ENCODE peak calls at places on chromosome 13, in six cellular contexts. K is ovary, R is cardiac muscle cell, C is Karpas-422, I is HAP-1, X is uterus. S is an unnamed sample.

GRCh38 chr13:33855371-33855895 is 37.5 kb downstream of the RFC3 start:
- DNase-seq in K (no peak), R (no peak), C (peak; percentile 84), I (peak; percentile 97), X (no peak), S (no peak)

GRCh38 chr13:36788276-36788675 is 30.7 kb upstream of the RFXAP start:
- DNase-seq in K (no peak), R (no peak), C (no peak), I (no peak), X (no peak), S (no peak)

GRCh38 chr13:36839281-36839680 is 20.3 kb downstream of the RFXAP start:
- DNase-seq in K (no peak), R (no peak), C (no peak), I (no peak), X (no peak), S (no peak)

GRCh38 chr13:107518780-107519179 is 696.6 kb downstream of the LIG4 start:
- DNase-seq in K (no peak), R (no peak), C (no peak), I (no peak), X (no peak), S (no peak)

GRCh38 chr13:100811906-100812305 is 137.3 kb upstream of the TMTC4 start:
- DNase-seq in K (no peak), R (no peak), C (no peak), I (peak; percentile 84), X (no peak), S (no peak)

GRCh38 chr13:100274942-100275506 is 186.1 kb downstream of the PCCA start:
- DNase-seq in K (no peak), R (no peak), C (no peak), I (no peak), X (no peak), S (no peak)

GRCh38 chr13:34914416-34914815 is 27.7 kb upstream of the NBEA start:
- DNase-seq in K (no peak), R (peak; percentile 11), C (no peak), I (peak; percentile 70), X (no peak), S (no peak)

GRCh38 chr13:49400755-49401659 is 42.9 kb downstream of the CAB39L start:
- DNase-seq in K (no peak), R (peak; percentile 74), C (peak; percentile 83), I (no peak), X (peak; percentile 21), S (no peak)

GRCh38 chr13:60143775-60144174 is 20.0 kb downstream of the DIAPH3 start:
- DNase-seq in K (no peak), R (no peak), C (no peak), I (peak; percentile 44), X (no peak), S (no peak)

GRCh38 chr13:95676100-95676774 is 702 bp upstream of the DNAJC3 start:
- DNase-seq in K (no peak), R (peak; percentile 53), C (peak; percentile 61), I (peak; percentile 33), X (no peak), S (no peak)

GRCh38 chr13:110593430-110594130 is 21.8 kb upstream of the NAXD start:
- DNase-seq in K (no peak), R (peak; percentile 71), C (peak; percentile 83), I (peak; percentile 72), X (no peak), S (no peak)

GRCh38 chr13:23822252-23822824 is 66.9 kb downstream of the MIPEP start:
- DNase-seq in K (no peak), R (no peak), C (no peak), I (no peak), X (no peak), S (no peak)

GRCh38 chr13:37429976-37430375 is 168.6 kb downstream of the POSTN start:
- DNase-seq in K (no peak), R (peak; percentile 69), C (no peak), I (no peak), X (no peak), S (no peak)

GRCh38 chr13:33015791-33016323 is 366 bp upstream of the KL start:
- DNase-seq in K (peak; percentile 44), R (no peak), C (no peak), I (no peak), X (peak; percentile 17), S (peak; percentile 19)

GRCh38 chr13:31209172-31209818 is 9.5 kb downstream of the B3GLCT start:
- DNase-seq in K (peak; percentile 53), R (peak; percentile 78), C (no peak), I (peak; percentile 55), X (peak; percentile 70), S (peak; percentile 69)

GRCh38 chr13:94710881-94711560 is 1.3 kb downstream of the SOX21 start:
- DNase-seq in K (no peak), R (no peak), C (no peak), I (peak; percentile 51), X (no peak), S (no peak)

GRCh38 chr13:106802917-106803316 is 235.0 kb upstream of the ARGLU1 start:
- DNase-seq in K (no peak), R (no peak), C (no peak), I (no peak), X (no peak), S (no peak)

GRCh38 chr13:29901714-29902631 is 51.6 kb upstream of the UBL3 start:
- DNase-seq in K (peak; percentile 46), R (peak; percentile 98), C (no peak), I (no peak), X (peak; percentile 32), S (peak; percentile 16)

GRCh38 chr13:63351533-63351932 is 1935.9 kb upstream of the PCDH20 start:
- DNase-seq in K (no peak), R (no peak), C (no peak), I (no peak), X (no peak), S (no peak)

GRCh38 chr13:30607908-30608307 is 9.8 kb upstream of the USPL1 start:
- DNase-seq in K (no peak), R (no peak), C (peak; percentile 54), I (no peak), X (no peak), S (no peak)

GRCh38 chr13:55815458-55816033 is 1325.2 kb upstream of the PRR20A start:
- DNase-seq in K (no peak), R (no peak), C (no peak), I (no peak), X (no peak), S (no peak)

GRCh38 chr13:88707652-88708051 is 1036.5 kb downstream of the SLITRK5 start:
- DNase-seq in K (no peak), R (no peak), C (peak; percentile 51), I (no peak), X (no peak), S (no peak)

GRCh38 chr13:111844682-111845081 is 222.3 kb upstream of the SOX1 start:
- DNase-seq in K (no peak), R (no peak), C (no peak), I (no peak), X (no peak), S (no peak)

GRCh38 chr13:47675871-47676270 is 325.2 kb downstream of the SUCLA2 start:
- DNase-seq in K (no peak), R (no peak), C (no peak), I (no peak), X (no peak), S (no peak)

GRCh38 chr13:30681489-30682242 is 53.7 kb upstream of the ALOX5AP start:
- DNase-seq in K (no peak), R (peak; percentile 73), C (no peak), I (no peak), X (no peak), S (no peak)

GRCh38 chr13:63910406-63910957 is 2494.8 kb upstream of the PCDH20 start:
- DNase-seq in K (no peak), R (peak; percentile 4), C (no peak), I (peak; percentile 63), X (no peak), S (no peak)

GRCh38 chr13:20356437-20356836 is 124.3 kb upstream of the GJB6 start:
- DNase-seq in K (no peak), R (peak; percentile 9), C (no peak), I (no peak), X (no peak), S (no peak)

GRCh38 chr13:41971848-41972247 is 10.9 kb upstream of the VWA8 start:
- DNase-seq in K (no peak), R (no peak), C (no peak), I (no peak), X (no peak), S (no peak)

GRCh38 chr13:41973247-41973741 is 12.4 kb upstream of the VWA8 start:
- DNase-seq in K (no peak), R (no peak), C (no peak), I (no peak), X (no peak), S (no peak)

GRCh38 chr13:41976491-41976890 is 15.6 kb upstream of the VWA8 start:
- DNase-seq in K (no peak), R (no peak), C (no peak), I (peak; percentile 58), X (no peak), S (no peak)

GRCh38 chr13:41970918-41971317 is 10.0 kb upstream of the VWA8 start:
- DNase-seq in K (no peak), R (no peak), C (no peak), I (no peak), X (no peak), S (no peak)

GRCh38 chr13:41974262-41974900 is 13.5 kb upstream of the VWA8 start:
- DNase-seq in K (no peak), R (no peak), C (no peak), I (no peak), X (no peak), S (no peak)
- H3K36me3 ChIP-seq in K (no peaks in the 10 kb centered on the region), R (no peaks in the 10 kb centered on the region), C (no peaks in the 10 kb centered on the region), I (no peaks in the 10 kb centered on the region), X (no peaks in the 10 kb centered on the region), S (no peaks in the 10 kb centered on the region)

GRCh38 chr13:21684576-21684975 is 13.7 kb downstream of the FGF9 start:
- DNase-seq in K (no peak), R (no peak), C (no peak), I (no peak), X (no peak), S (no peak)
- H3K36me3 ChIP-seq in K (no peaks in the 10 kb centered on the region), R (peaks cover 6% of the 10 kb centered on the region), C (no peaks in the 10 kb centered on the region), I (no peaks in the 10 kb centered on the region), X (no peaks in the 10 kb centered on the region), S (no peaks in the 10 kb centered on the region)

DNA sequence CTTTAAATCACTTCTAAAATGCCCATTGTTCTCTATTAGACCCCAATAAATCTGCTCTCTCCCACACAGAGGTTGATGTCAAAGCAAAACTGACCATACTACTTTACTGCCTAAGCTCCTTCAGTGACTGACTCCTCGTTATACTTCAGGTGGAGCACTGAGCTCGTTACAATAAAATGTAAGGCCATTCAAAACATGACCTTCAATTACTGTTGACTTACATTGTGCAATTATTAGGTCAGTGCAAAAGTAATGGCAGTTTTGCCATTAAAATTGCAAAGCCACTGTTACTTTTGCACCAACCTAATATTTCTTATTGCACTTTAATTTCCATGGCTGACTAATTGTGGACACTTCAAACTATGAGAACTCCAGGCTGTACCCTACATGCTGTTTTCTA is 314.9 kb downstream of the MZT1 start:
- DNase-seq in K (no peak), R (no peak), C (no peak), I (no peak), X (no peak), S (no peak)
- H3K36me3 ChIP-seq in K (no peaks in the 10 kb centered on the region), R (no peaks in the 10 kb centered on the region), C (no peaks in the 10 kb centered on the region), I (no peaks in the 10 kb centered on the region), X (no peaks in the 10 kb centered on the region), S (no peaks in the 10 kb centered on the region)

DNA sequence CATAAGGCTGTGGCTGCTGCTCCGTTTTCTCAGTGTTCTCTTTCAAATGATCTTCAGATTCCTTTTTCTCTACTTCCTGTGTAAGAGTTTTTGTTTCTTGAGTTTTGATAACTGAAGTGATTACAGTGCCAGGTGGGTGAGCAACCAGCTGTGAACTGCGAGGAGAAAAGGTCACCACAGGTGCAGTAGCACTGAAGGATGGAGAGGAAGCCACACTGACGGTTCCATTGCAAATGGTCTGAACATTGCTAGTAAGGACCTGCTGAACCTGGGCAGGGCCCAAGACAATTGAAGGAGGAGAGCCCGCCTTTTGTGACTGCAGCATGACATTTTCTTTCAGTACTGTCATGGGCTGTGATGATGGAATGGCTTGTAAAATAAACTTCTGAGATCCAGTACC is 85.6 kb downstream of the ELF1 start:
- DNase-seq in K (no peak), R (no peak), C (peak; percentile 73), I (no peak), X (no peak), S (no peak)
- H3K36me3 ChIP-seq in K (peaks cover 2% of the 10 kb centered on the region), R (peaks cover 6% of the 10 kb centered on the region), C (peaks cover 56% of the 10 kb centered on the region), I (no peaks in the 10 kb centered on the region), X (no peaks in the 10 kb centered on the region), S (peaks cover 50% of the 10 kb centered on the region)

S was measured in left ventricle myocardium inferior.